ENCODE peak calls at places on chromosomes 5 and 9, in nine cellular contexts. Z, T, J, L, W, O, N, Y and B are unnamed samples.

GRCh38 chr5:35004200-35004599 is 43.5 kb downstream of the AGXT2 start:
- DNase-seq in N (no peak), J (no peak), Z (no peak), Y (no peak), W (no peak), T (no peak), O (no peak), L (no peak), B (no peak)

GRCh38 chr5:664343-664993 is 28.7 kb downstream of the TPPP start:
- DNase-seq in J (no peak), W (peak), N (peak), O (no peak), Y (no peak), T (no peak), L (no peak), Z (no peak), B (no peak)

GRCh38 chr5:142221091-142221860 is 103.5 kb downstream of the SPRY4 start:
- DNase-seq in Y (no peak), N (no peak), T (no peak), L (no peak), J (peak), W (no peak), Z (no peak), O (no peak), B (no peak)

GRCh38 chr9:804026-804425 is 37.5 kb upstream of the DMRT1 start:
- DNase-seq in Y (no peak), O (no peak), W (no peak), N (no peak), Z (no peak), L (no peak), T (no peak), J (no peak), B (no peak)

GRCh38 chr9:96674914-96675538 is 19.9 kb upstream of the PRXL2C start:
- DNase-seq in N (no peak), Z (no peak), Y (no peak), J (peak), W (no peak), O (no peak), T (peak), L (peak), B (peak)

GRCh38 chr9:87595605-87596004 is 97.9 kb downstream of the DAPK1 start:
- DNase-seq in O (no peak), W (peak), L (no peak), J (no peak), Z (no peak), N (peak), Y (no peak), T (no peak), B (no peak)

GRCh38 chr5:113274836-113275414 is 159.9 kb downstream of the TSSK1B start:
- DNase-seq in L (no peak), O (no peak), N (no peak), W (no peak), T (no peak), J (no peak), Y (no peak), Z (no peak), B (no peak)

GRCh38 chr9:13386935-13387667 is 107.6 kb upstream of the MPDZ start:
- DNase-seq in L (peak), T (peak), N (no peak), Z (no peak), O (no peak), W (no peak), Y (no peak), J (peak), B (no peak)

GRCh38 chr9:268616-269015 is 54.0 kb downstream of the DOCK8 start:
- DNase-seq in N (no peak), L (no peak), W (no peak), J (no peak), Z (no peak), O (no peak), Y (no peak), T (no peak), B (no peak)

GRCh38 chr5:56190500-56190899 is 42.6 kb downstream of the ANKRD55 start:
- DNase-seq in T (peak), O (no peak), N (peak), W (peak), Z (no peak), Y (no peak), L (peak), J (peak), B (peak)

GRCh38 chr5:41874512-41875060 is 4.4 kb upstream of the OXCT1 start:
- DNase-seq in J (no peak), W (no peak), T (no peak), N (no peak), Z (peak), O (no peak), Y (no peak), L (no peak), B (no peak)

GRCh38 chr5:50325237-50325832 is 115.8 kb downstream of the EMB start:
- DNase-seq in N (no peak), T (peak), Y (no peak), J (peak), W (no peak), L (peak), O (no peak), Z (peak), B (peak)

GRCh38 chr5:139696167-139696893 is 48.2 kb downstream of the CXXC5 start:
- DNase-seq in W (no peak), N (no peak), L (no peak), O (no peak), Z (no peak), Y (no peak), J (no peak), T (peak), B (no peak)
- H3K4me3 ChIP-seq in W (peak), N (peak), L (no peak), O (peak), Z (no peak), Y (no peak), J (no peak), T (peak), B (peak)

DNA sequence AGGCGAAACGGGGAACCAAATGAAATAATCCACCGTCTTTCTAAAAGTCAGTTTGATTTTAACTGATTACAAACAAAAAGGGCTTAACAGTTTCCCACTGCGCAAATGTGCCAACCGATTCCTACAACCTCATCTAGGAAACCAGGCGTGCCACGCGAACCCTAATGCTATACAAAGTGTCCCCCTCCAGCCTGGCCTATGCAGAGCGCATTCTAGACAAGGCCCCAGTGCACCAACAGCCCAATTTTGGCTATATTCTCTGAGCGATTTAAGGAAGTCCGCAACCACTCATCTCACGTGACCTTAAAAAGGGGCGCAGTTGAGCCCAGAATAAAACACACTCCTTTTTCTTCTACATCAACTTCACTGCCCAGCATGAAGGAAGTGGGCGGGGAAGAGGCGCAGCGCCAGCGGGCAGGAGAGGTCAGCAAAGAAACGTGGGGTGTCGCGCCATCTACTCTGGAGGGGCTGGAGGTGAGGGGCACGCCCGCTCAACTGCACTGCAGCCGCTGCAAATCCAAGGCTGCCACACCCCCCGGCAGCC is 779 bp downstream of the FAM13B start:
- DNase-seq in T (peak), Z (peak), O (no peak), J (peak), Y (no peak), W (peak), N (peak), L (peak), B (no peak)
- TF ChIP-seq CTCF in T (no peak), Z (no peak), O (peak), J (no peak), Y (no peak), W (no peak), N (no peak), L (peak), B (no peak)

GRCh38 chr9:110257971-110258370 is 1.7 kb upstream of the TXN start:
- DNase-seq in Y (no peak), T (no peak), W (no peak), L (no peak), O (no peak), J (no peak), N (no peak), Z (no peak), B (no peak)
- H3K4me3 ChIP-seq in Y (no peak), T (peak), W (no peak), L (no peak), O (peak), J (no peak), N (peak), Z (peak), B (peak)

DNA sequence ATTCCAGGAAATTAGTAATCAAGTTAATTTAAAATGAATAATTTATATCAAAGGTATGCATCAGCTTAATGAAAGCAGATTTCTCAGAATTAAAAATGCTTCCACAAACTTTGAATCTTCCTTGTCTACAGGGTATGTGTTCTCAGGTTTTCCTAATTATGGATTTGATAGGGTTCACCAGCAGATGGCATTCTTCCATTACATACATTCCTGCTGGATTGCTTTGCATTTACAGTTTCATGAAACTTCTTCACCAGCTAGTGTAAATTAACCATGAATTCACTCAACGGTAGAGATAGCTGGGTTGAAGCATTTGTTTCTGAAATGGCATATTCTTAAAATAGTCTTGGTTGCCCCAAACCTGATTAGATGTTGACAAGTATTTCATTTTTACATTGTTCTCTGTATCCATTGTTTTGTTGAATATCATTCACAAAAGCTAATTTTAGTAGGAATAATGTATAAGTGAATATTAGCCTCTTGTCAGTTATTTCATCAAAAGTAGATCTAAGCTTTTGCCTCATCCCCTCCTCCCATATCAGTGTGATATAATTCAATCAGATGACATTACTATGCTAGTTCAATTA is 68.7 kb upstream of the WDR41 start:
- DNase-seq in L (peak), O (peak), Y (no peak), W (no peak), J (peak), N (no peak), T (peak), Z (peak), B (peak)
- TF ChIP-seq CTCF in L (peak), O (peak), Y (peak), W (peak), J (peak), N (no peak), T (peak), Z (peak), B (peak)

DNA sequence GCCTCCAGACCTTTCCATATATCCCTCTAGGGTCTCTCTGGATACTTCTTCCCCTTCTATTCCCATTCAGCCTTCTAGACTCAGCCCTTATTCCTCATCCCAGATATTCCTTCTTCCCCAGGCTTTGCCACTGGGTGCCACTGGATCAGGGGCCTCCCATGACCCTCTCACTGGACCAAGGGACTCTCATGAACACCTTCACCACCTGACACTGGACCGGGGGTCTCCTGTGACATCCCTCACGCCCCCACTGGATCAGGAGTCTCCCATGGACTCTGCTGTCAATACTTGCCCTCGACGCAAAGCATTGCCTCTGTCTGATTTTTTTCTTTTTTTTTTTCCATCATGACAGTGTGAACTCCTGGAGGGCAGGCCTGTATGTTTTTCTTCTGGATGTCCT is 59.7 kb downstream of the RAD23B start:
- DNase-seq in J (no peak), N (no peak), O (no peak), Z (no peak), L (no peak), T (no peak), Y (no peak), W (no peak), B (no peak)
- H3K4me3 ChIP-seq in J (no peak), N (no peak), O (no peak), Z (no peak), L (no peak), T (no peak), Y (no peak), W (no peak), B (no peak)

DNA sequence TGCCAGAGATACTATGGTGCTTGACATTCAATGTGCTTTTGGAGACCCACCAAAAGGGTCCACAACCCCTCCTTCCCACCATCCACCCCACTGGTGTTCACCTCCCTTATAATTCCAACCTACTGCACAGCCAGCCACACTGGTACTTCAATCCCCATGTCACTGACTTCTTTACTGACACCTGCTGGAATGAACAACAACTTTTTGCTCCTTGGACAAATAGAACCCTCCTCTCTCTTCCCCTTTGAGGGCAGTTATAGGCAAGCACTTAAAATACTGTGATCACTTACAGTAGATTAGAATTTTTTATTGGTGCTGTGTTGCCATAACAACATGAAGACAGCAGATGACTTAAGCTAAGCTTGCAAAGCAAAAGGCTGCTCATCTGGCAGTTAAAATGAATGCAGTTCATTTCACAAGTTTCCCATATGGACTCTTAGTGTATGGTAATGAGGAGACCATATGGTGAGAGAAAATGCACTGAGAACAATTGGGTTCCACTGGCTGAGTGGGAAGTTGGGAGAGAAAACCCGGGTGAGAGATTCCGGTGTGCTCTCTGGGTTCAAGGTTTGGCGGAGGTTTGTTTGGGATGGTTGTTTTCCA is 374.4 kb downstream of the EBF1 start:
- DNase-seq in O (no peak), L (no peak), J (no peak), Z (no peak), W (no peak), Y (no peak), T (peak), N (no peak), B (peak)
- TF ChIP-seq CTCF in O (no peak), L (peak), J (no peak), Z (no peak), W (no peak), Y (no peak), T (peak), N (no peak), B (no peak)

GRCh38 chr9:70042461-70043215 is 1.0 kb upstream of the MAMDC2 start:
- DNase-seq in T (no peak), Z (no peak), Y (no peak), N (no peak), O (no peak), J (no peak), W (no peak), L (no peak), B (no peak)
- H3K4me3 ChIP-seq in T (no peak), Z (no peak), Y (no peak), N (peak), O (no peak), J (no peak), W (peak), L (no peak), B (no peak)

DNA sequence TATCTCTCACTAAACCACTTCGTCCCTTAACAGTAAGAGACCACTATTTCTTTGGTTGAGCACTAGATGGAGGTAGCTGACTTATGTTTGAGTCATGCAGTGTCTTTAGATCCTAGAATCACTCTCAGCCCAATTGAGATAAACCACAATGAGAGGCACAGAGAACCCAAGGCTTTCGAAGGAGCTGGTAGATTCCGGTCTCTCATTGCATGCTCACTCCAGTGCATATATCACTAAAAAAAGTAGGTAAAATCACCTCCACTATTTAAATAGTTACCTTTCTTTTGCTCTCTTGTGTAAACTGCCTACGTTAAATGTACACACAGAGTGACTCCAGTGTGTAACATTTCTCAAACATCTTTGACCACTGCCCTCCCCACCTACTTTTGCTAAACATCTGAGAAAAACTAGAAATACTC is 27.6 kb downstream of the ACTL7A start:
- DNase-seq in N (no peak), T (peak), W (no peak), O (no peak), J (peak), Y (no peak), L (peak), Z (no peak), B (no peak)
- TF ChIP-seq CTCF in N (no peak), T (peak), W (no peak), O (peak), J (peak), Y (no peak), L (peak), Z (no peak), B (no peak)

GRCh38 chr5:10351882-10352395 is 1.6 kb upstream of the MARCHF6 start:
- DNase-seq in W (no peak), J (no peak), Z (no peak), Y (no peak), O (no peak), N (no peak), L (no peak), T (no peak), B (no peak)
- H3K4me3 ChIP-seq in W (no peak), J (no peak), Z (no peak), Y (no peak), O (peak), N (no peak), L (no peak), T (peak), B (no peak)